ENCODE peak calls at places on chromosomes 11 and 22, in seven cellular contexts. D, S, G, K, W, X and O are unnamed samples.

GRCh38 chr11:96472085-96472484 is 82.3 kb downstream of the JRKL start:
- DNase-seq in K (no peak), X (no peak), D (no peak), S (no peak), W (no peak), G (no peak), O (no peak)

GRCh38 chr11:105577645-105578044 is 32.2 kb upstream of the GRIA4 start:
- DNase-seq in G (no peak), K (no peak), X (no peak), S (peak; percentile 3), D (no peak), W (no peak), O (peak; percentile 37)

GRCh38 chr22:17773606-17774205 is 563 bp downstream of the BID start:
- DNase-seq in K (no peak), W (peak; percentile 71), X (no peak), S (no peak), G (peak; percentile 30), D (peak; percentile 80), O (peak; percentile 54)

GRCh38 chr11:48052183-48053040 is 72.1 kb downstream of the PTPRJ start:
- DNase-seq in W (no peak), G (peak; percentile 58), K (peak; percentile 45), D (no peak), X (no peak), S (peak; percentile 47), O (peak; percentile 81)

GRCh38 chr11:124376280-124376679 is 8.0 kb downstream of the OR8B2 start:
- DNase-seq in G (no peak), K (no peak), S (no peak), D (no peak), X (no peak), W (no peak), O (no peak)

GRCh38 chr22:46010951-46011626 is 34.1 kb upstream of the WNT7B start:
- DNase-seq in G (peak; percentile 49), X (peak; percentile 58), S (no peak), W (peak; percentile 61), K (no peak), D (peak; percentile 61), O (no peak)

GRCh38 chr11:109954534-109954933 is 138.7 kb upstream of the ZC3H12C start:
- DNase-seq in G (no peak), W (no peak), X (no peak), S (no peak), K (no peak), D (no peak), O (no peak)

GRCh38 chr22:25350551-25350971 is 131.1 kb downstream of the CRYBB2 start:
- DNase-seq in W (no peak), X (no peak), D (no peak), K (no peak), S (no peak), G (no peak), O (no peak)

GRCh38 chr11:15920856-15921629 is 435.3 kb downstream of the SOX6 start:
- DNase-seq in S (no peak), X (no peak), K (no peak), G (no peak), D (no peak), W (no peak), O (peak; percentile 68)

GRCh38 chr11:63502252-63502820 is 3.5 kb upstream of the LGALS12 start:
- DNase-seq in W (no peak), K (no peak), S (no peak), G (no peak), X (no peak), D (no peak), O (no peak)

GRCh38 chr11:75505966-75506692 is 19.6 kb downstream of the GDPD5 start:
- DNase-seq in W (no peak), G (no peak), X (no peak), D (no peak), K (no peak), S (no peak), O (no peak)

GRCh38 chr22:42273855-42274451 is 3.5 kb upstream of the TCF20 start:
- DNase-seq in K (no peak), S (no peak), G (no peak), D (no peak), W (no peak), X (no peak), O (no peak)

GRCh38 chr11:3163241-3163981 is 1.7 kb downstream of the OSBPL5 start:
- DNase-seq in D (peak; percentile 29), W (peak; percentile 50), X (peak; percentile 53), S (no peak), G (no peak), K (no peak), O (no peak)

GRCh38 chr22:26707581-26707980 is 50.2 kb downstream of the MIAT start:
- DNase-seq in W (no peak), G (no peak), S (no peak), D (no peak), K (no peak), X (no peak), O (peak; percentile 72)

DNA sequence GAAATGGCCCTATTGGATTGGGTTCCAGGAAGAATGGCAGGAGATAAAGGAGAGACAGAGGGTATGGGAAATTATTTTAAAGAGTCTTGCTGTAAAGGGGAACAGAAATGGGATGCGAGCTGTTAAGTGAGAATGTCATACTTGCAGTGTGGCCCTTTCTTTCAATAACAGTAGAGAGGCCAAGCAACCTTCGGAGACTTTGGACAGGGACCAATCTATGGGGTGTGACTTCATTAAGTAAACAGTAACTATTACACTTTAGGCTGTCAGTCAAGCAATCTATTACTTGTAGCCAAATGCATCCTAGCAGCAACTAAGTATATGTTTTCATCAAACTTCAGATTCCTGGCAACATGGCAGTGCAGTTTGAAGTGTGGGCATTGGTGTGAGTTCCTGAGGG is 376.2 kb upstream of the LARGE1 start:
- DNase-seq in W (no peak), K (no peak), D (no peak), S (no peak), X (no peak), G (no peak), O (no peak)
- H3K4me3 ChIP-seq in W (no peak overlapping the region), K (no peak overlapping the region), D (no peak overlapping the region), S (no peak overlapping the region), X (no peak overlapping the region), G (no peak overlapping the region), O (no peak overlapping the region)

DNA sequence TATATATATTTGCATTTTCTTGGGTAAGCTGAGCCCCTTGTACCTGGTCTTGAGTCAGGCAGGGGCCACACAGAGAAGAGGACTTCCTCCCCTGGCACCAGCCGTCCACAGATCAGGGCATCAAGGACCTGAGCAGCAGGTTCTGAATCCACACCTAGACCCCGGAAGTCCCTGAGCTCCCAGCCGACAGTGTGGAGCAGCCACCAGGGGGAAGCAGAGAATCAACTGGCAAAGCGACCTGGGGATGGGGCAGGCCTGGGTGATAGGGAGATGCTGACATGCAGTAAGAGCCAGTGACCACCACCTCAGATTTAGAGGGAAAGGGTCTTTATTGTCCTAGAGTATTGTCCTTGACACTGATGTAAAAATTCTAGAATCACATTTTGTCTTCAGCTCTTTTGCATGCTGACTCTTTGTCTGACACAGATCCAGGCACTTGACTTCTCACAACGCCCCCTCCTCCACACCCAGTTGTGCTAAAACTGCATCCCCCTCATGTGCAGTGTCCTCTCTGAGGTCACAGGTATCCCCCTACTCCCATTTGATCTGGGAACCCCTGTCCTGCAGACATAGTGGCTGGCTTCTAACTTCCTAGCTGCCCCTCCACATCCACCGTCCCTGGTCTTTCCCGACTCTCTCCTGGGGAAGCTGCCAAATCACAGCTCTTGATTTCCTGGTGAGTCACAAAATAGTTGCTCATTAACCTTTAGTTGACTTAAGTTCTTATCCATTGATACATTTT is 109.3 kb downstream of the GGTLC2 start:
- DNase-seq in G (peak; percentile 3), S (no peak), W (no peak), X (no peak), D (peak; percentile 70), K (no peak), O (peak; percentile 43)
- TF ChIP-seq CTCF in G (peak; percentile 78), S (peak; percentile 63), W (no peak), X (peak; percentile 53), D (peak; percentile 53), K (peak; percentile 70), O (peak; percentile 72)

GRCh38 chr11:77127969-77128691 is at the start of gene MYO7A:
- DNase-seq in S (no peak), W (peak; percentile 80), G (no peak), K (no peak), X (no peak), D (peak; percentile 95), O (peak; percentile 13)
- H3K4me3 ChIP-seq in S (peak within 1 kb of the TSS; percentile 59), W (peak within 1 kb of the TSS; percentile 62), G (peak within 1 kb of the TSS; percentile 35), K (peak within 1 kb of the TSS; percentile 40), X (peak within 1 kb of the TSS; percentile 56), D (peak within 1 kb of the TSS; percentile 60), O (peak within 1 kb of the TSS; percentile 35)

GRCh38 chr22:20955548-20955947 is 11.5 kb upstream of the AIFM3 start:
- DNase-seq in G (no peak), D (no peak), S (no peak), K (no peak), W (no peak), X (no peak), O (no peak)

GRCh38 chr22:20953668-20954500 is 13.2 kb upstream of the AIFM3 start:
- DNase-seq in X (no peak), S (no peak), K (no peak), G (no peak), W (no peak), D (no peak), O (peak; percentile 97)

GRCh38 chr22:20957118-20957690 is 9.9 kb upstream of the AIFM3 start:
- DNase-seq in S (no peak), G (no peak), W (peak; percentile 60), D (no peak), X (no peak), K (no peak), O (no peak)

GRCh38 chr22:20957691-20958440 is 9.2 kb upstream of the AIFM3 start:
- DNase-seq in X (no peak), S (no peak), G (no peak), W (peak; percentile 66), D (no peak), K (no peak), O (no peak)

DNA sequence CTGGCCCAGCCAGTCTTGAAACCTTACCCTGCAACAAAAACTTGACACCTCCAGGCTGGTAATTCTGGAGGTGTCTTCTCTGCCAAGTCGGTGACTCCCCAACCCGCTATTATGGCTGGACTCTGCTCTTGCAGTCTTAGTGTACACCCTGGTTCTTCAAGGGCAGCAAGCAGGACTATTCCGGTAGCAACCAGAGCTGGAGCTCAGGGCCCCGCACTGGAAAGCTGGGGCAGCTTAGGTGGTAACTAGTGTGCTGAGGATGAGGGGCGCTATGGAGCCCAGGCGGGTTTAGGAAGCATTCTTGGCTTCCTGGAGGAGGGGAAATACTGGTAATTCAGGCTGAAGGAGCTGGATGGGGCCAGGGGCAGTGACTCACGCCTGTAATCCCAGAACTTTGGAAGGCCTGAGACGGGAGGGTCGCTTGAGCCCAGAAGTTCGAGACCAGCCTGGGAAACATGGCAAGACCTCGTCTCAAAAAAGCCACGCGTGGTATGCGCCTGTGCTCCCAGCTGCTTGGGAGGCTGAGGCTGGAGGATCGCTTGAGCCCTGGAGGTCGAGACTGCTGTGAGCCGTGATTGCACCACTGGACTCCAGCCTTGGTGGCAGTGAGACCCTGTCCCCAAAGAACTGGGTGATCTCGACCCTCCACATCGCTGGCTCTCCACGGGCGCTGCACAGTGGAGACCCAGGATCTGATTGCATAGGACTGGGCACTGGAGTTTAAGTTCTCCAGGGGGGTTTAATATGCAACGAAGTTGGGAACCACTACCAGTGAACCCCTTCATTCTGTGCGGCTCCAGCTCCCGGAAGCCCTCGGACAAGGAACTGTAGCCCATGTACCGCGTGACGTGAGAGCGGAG is 10.6 kb upstream of the AIFM3 start:
- DNase-seq in X (no peak), D (no peak), W (peak; percentile 50), S (no peak), G (peak; percentile 31), K (no peak), O (peak; percentile 86)
- TF ChIP-seq CTCF in X (no peak), D (no peak), W (no peak), S (peak; percentile 7), G (no peak), K (no peak), O (peak; percentile 31)

GRCh38 chr11:44728085-44728410 is 1.3 kb downstream of the TSPAN18 start:
- DNase-seq in X (no peak), G (no peak), D (no peak), S (no peak), W (no peak), K (no peak), O (no peak)
- H3K4me3 ChIP-seq in X (peak overlapping the region; percentile 63), G (no peak overlapping the region), D (peak overlapping the region; percentile 37), S (peak overlapping the region; percentile 56), W (peak overlapping the region; percentile 72), K (peak overlapping the region; percentile 40), O (no peak overlapping the region)